ENCODE peak calls at places on chromosomes 5 and 9, in four cellular contexts. B is progenitor cell of endocrine pancreas, R is A549, C is K562. J is an unnamed sample.
A peak's percentile ranks its signal among the peaks of the same experiment; 100 is the strongest.

GRCh38 chr5:13664377-13664776 is 280.1 kb downstream of the DNAH5 start:
- DNase-seq in B (no peak), R (no peak), C (no peak), J (no peak)

GRCh38 chr5:669111-669841 is 23.9 kb downstream of the TPPP start:
- DNase-seq in B (no peak), R (no peak), C (peak; percentile 71), J (peak; percentile 40)

GRCh38 chr9:90774682-90775081 is 26.9 kb upstream of the SYK start:
- DNase-seq in B (no peak), R (no peak), C (no peak), J (peak; percentile 28)

GRCh38 chr5:14407746-14408175 is 173.8 kb upstream of the OTULINL start:
- DNase-seq in B (no peak), R (no peak), C (no peak), J (no peak)

GRCh38 chr9:973295-973842 is 3.1 kb upstream of the DMRT3 start:
- DNase-seq in B (no peak), R (no peak), C (no peak), J (no peak)

GRCh38 chr5:170541146-170541769 is 37.4 kb downstream of the KCNIP1 start:
- DNase-seq in B (no peak), R (no peak), C (no peak), J (no peak)

GRCh38 chr9:29214162-29214520 is 1640.9 kb upstream of the C9orf72 start:
- DNase-seq in B (peak; percentile 24), R (peak; percentile 68), C (no peak), J (no peak)

GRCh38 chr9:16532681-16533450 is 337.6 kb downstream of the BNC2 start:
- DNase-seq in B (no peak), R (peak; percentile 20), C (no peak), J (no peak)

GRCh38 chr9:87592554-87593394 is 95.1 kb downstream of the DAPK1 start:
- DNase-seq in B (no peak), R (no peak), C (peak; percentile 62), J (no peak)

GRCh38 chr5:130773813-130774212 is 391.2 kb downstream of the HINT1 start:
- DNase-seq in B (no peak), R (peak; percentile 15), C (no peak), J (no peak)

GRCh38 chr9:130034570-130034969 is 8.4 kb downstream of the FNBP1 start:
- DNase-seq in B (no peak), R (no peak), C (no peak), J (no peak)

GRCh38 chr9:90523953-90524352 is 118.7 kb downstream of the DIRAS2 start:
- DNase-seq in B (no peak), R (no peak), C (no peak), J (no peak)

GRCh38 chr9:116318463-116319271 is 165.1 kb downstream of the PAPPA start:
- DNase-seq in B (no peak), R (no peak), C (peak; percentile 14), J (no peak)

GRCh38 chr5:129541648-129542251 is 81.7 kb downstream of the ADAMTS19 start:
- DNase-seq in B (no peak), R (no peak), C (no peak), J (no peak)

GRCh38 chr5:157520911-157521703 is 54.5 kb downstream of the ADAM19 start:
- DNase-seq in B (no peak), R (peak; percentile 21), C (no peak), J (no peak)

GRCh38 chr9:137046094-137046787 is at the start of gene NPDC1:
- DNase-seq in B (peak; percentile 94), R (peak; percentile 94), C (peak; percentile 91), J (peak; percentile 76)

GRCh38 chr9:113361304-113362018 is 12.1 kb downstream of the BSPRY start:
- DNase-seq in B (no peak), R (no peak), C (no peak), J (no peak)

GRCh38 chr9:74497750-74498615 is 848 bp downstream of the RORB start:
- DNase-seq in B (no peak), R (no peak), C (no peak), J (peak; percentile 17)

GRCh38 chr9:127004946-127005769 is 90.6 kb downstream of the RALGPS1 start:
- DNase-seq in B (no peak), R (no peak), C (no peak), J (no peak)

GRCh38 chr9:126853667-126854066 is 6.8 kb upstream of the ZBTB34 start:
- DNase-seq in B (no peak), R (no peak), C (no peak), J (no peak)

GRCh38 chr9:38681747-38682227 is 38.1 kb downstream of the FAM240B start:
- DNase-seq in B (no peak), R (no peak), C (no peak), J (no peak)

GRCh38 chr9:3401556-3401955 is 124.2 kb downstream of the RFX3 start:
- DNase-seq in B (no peak), R (no peak), C (no peak), J (no peak)

DNA sequence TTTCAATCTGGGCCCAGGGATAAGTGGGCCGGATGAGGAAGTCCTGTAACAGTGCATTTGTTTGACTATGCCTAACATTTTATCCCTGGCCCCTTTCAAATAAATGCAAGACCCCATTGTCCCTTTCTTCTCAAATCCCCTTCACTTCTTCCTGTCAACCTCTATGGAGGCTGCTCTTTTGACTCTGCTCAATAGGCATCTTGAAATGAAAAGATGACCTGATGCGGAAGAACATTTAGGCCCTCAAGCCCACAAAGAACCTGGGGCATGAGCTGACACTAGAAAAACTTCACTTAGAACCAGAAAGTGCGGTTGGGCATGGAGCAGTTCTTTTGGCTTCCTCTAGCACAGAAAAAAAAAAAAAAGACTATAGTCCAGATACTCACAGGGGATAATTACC is 1434.7 kb upstream of the WWC1 start:
- DNase-seq in B (no peak), R (no peak), C (no peak), J (no peak)
- TF ChIP-seq CTCF in B (no peak), R (no peak), C (no peak), J (no peak)

GRCh38 chr5:180209137-180209581 is at the start of gene RASGEF1C:
- DNase-seq in B (peak; percentile 73), R (peak; percentile 76), C (peak; percentile 88), J (peak; percentile 55)

GRCh38 chr5:180208038-180208434 is 975 bp downstream of the RASGEF1C start:
- DNase-seq in B (no peak), R (no peak), C (no peak), J (no peak)

GRCh38 chr5:180207593-180207992 is 1.4 kb downstream of the RASGEF1C start:
- DNase-seq in B (no peak), R (no peak), C (no peak), J (no peak)

GRCh38 chr5:180206993-180207392 is 2.0 kb downstream of the RASGEF1C start:
- DNase-seq in B (no peak), R (no peak), C (no peak), J (no peak)

DNA sequence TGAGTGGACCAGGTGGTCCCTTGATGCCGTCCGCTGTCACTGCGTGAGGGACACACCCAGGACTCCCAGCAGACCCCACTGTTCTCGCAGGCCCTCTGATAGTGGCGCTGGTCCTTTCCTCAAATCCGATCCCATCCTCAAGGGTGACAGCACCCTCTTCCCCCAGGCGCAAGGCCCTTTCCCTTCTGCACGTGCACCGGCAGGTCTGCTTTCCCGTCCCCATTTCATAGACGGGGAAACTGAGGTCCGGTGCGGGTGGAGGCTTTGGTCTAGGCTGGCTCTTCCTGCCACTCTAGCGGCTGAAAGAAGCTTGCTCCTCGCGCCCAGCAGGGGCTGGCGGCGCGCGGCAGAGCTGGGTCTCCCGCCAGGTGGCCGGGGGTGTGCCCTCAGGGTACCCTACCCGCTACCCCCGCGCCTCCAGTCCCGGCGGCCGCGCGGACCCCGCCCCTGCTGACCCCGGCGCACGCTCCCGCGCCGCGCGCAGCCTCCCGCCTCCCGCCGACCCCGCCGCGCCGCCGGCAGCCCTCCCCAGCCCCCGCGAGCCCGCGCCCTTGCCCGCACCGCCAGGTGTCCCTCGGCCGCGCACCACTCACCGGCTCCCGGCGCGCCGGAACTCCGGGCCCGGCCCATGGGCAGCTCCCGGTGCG is 453 bp downstream of the RASGEF1C start:
- DNase-seq in B (no peak), R (peak; percentile 61), C (peak; percentile 58), J (peak; percentile 30)
- TF ChIP-seq CTCF in B (peak; percentile 30), R (no peak), C (peak; percentile 19), J (no peak)

GRCh38 chr9:133188006-133188842 is 20.8 kb downstream of the OBP2B start:
- DNase-seq in B (peak; percentile 45), R (peak; percentile 58), C (peak; percentile 63), J (no peak)
- TF ChIP-seq CTCF in B (peak; percentile 63), R (peak; percentile 23), C (peak; percentile 68), J (no peak)

DNA sequence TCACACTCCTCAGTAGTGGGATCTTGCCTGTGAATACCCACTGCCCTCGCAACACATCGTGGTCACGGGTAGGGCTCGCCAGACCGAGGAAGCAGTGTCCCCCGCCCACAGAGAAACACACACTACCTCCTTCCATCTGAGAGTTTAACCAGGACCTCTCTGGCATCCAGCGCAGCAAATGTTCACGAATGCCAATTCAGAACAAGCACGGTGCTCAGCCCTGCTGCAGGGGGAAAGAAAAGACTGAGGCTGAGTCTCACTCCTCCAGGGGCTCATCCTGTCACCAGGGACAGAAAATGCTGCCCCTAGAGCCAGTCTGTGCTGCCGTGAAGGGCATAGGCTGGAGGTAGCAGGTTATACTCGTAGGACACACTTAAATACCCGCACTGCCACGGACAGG is 42.4 kb upstream of the SYNPO start:
- DNase-seq in B (no peak), R (no peak), C (no peak), J (no peak)
- TF ChIP-seq CTCF in B (no peak), R (no peak), C (no peak), J (no peak)

J was measured in activated B cell treated with CpG ODN at 0.5 μM for 24 hours.